ENCODE peak calls at places on chromosomes 11 and 22, in seven cellular contexts. N, M, V, A, C, G and F are unnamed samples.

GRCh38 chr11:24808173-24808572 is 311.3 kb downstream of the LUZP2 start:
- DNase-seq in V (no peak), G (no peak), C (no peak), N (no peak), A (no peak), M (no peak), F (no peak)

GRCh38 chr11:66694732-66695207 is 17.1 kb upstream of the RBM4B start:
- DNase-seq in M (peak; percentile 99), N (peak; percentile 94), C (peak; percentile 88), A (peak; percentile 96), V (peak; percentile 89), G (peak; percentile 85), F (peak; percentile 51)

GRCh38 chr11:1205121-1205986 is 17.5 kb upstream of the MUC5B start:
- DNase-seq in V (peak; percentile 69), M (no peak), C (no peak), N (no peak), G (no peak), A (no peak), F (no peak)

GRCh38 chr11:124081496-124081895 is 33.8 kb upstream of the VWA5A start:
- DNase-seq in A (no peak), N (no peak), C (no peak), V (no peak), G (no peak), M (no peak), F (no peak)

GRCh38 chr11:90434858-90435257 is 212.0 kb upstream of the CHORDC1 start:
- DNase-seq in V (no peak), N (peak; percentile 20), C (no peak), M (peak; percentile 56), A (no peak), G (no peak), F (no peak)

GRCh38 chr11:127105578-127105977 is 105.0 kb upstream of the KIRREL3 start:
- DNase-seq in C (no peak), V (no peak), N (no peak), M (no peak), A (no peak), G (no peak), F (no peak)

GRCh38 chr11:66471142-66471541 is 4.4 kb downstream of the PELI3 start:
- DNase-seq in G (no peak), A (no peak), V (no peak), M (no peak), C (no peak), N (no peak), F (no peak)

GRCh38 chr11:116099541-116099940 is 595.3 kb upstream of the CADM1 start:
- DNase-seq in V (no peak), N (no peak), C (no peak), G (no peak), M (no peak), A (no peak), F (no peak)

GRCh38 chr11:35962373-35963138 is 18.7 kb downstream of the LDLRAD3 start:
- DNase-seq in M (no peak), G (no peak), A (no peak), N (no peak), C (no peak), V (no peak), F (no peak)

GRCh38 chr11:92022499-92022898 is 202.1 kb upstream of the FAT3 start:
- DNase-seq in G (no peak), M (peak; percentile 33), A (no peak), N (no peak), V (no peak), C (no peak), F (no peak)

GRCh38 chr11:117816151-117816741 is 8.3 kb downstream of the FXYD2 start:
- DNase-seq in N (no peak), C (no peak), V (peak; percentile 59), A (peak; percentile 75), G (peak; percentile 34), M (peak; percentile 69), F (no peak)

GRCh38 chr11:126523441-126523840 is 168.0 kb downstream of the ST3GAL4 start:
- DNase-seq in V (no peak), N (no peak), G (no peak), C (no peak), M (no peak), A (no peak), F (no peak)

GRCh38 chr11:64379160-64379559 is 20.2 kb downstream of the RPS6KA4 start:
- DNase-seq in A (no peak), G (no peak), M (no peak), C (no peak), N (no peak), V (no peak), F (no peak)

GRCh38 chr22:43170131-43170480 is 16.8 kb downstream of the TTLL12 start:
- DNase-seq in G (no peak), M (no peak), C (no peak), A (no peak), N (no peak), V (peak; percentile 34), F (no peak)

GRCh38 chr22:29380032-29380781 is 8.2 kb downstream of the AP1B1 start:
- DNase-seq in C (no peak), N (no peak), M (peak; percentile 88), V (no peak), A (no peak), G (peak; percentile 50), F (no peak)

GRCh38 chr22:29377979-29378378 is 10.4 kb downstream of the AP1B1 start:
- DNase-seq in M (peak; percentile 93), A (peak; percentile 93), N (peak; percentile 90), V (no peak), G (peak; percentile 48), C (no peak), F (no peak)

GRCh38 chr22:29379258-29379657 is 9.1 kb downstream of the AP1B1 start:
- DNase-seq in V (no peak), A (no peak), N (no peak), M (no peak), G (no peak), C (no peak), F (no peak)

GRCh38 chr22:29382575-29383328 is 5.6 kb downstream of the AP1B1 start:
- DNase-seq in V (no peak), M (no peak), G (no peak), A (peak; percentile 78), C (no peak), N (no peak), F (no peak)

DNA sequence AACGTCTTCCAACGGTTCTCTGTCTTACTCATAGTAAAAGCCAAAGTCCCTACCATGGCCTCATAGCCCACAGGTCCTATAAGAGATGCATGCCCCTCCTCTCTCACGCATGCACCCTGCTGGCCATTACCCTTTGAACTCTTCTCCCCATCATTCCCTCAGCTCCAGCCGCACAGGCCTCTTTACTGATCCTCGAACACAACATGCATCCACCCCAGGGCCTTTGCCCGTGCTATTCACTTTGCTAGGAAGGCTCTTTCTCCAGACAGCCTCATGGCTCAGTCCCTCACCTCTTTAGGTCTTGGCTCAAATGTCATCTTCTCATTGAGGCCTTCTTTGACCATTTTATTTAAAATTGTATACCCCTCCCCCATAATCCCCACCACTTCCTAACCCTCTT is 7.5 kb downstream of the AP1B1 start:
- DNase-seq in C (no peak), V (no peak), G (no peak), A (no peak), N (no peak), M (no peak), F (no peak)
- H3K27ac ChIP-seq in C (no peak overlapping the region), V (no peak overlapping the region), G (peak overlapping the region; percentile 46), A (no peak overlapping the region), N (no peak overlapping the region), M (peak overlapping the region; percentile 88), F (no peak overlapping the region)

GRCh38 chr22:49965291-49966040 is 4.9 kb downstream of the PIM3 start:
- DNase-seq in G (no peak), V (peak; percentile 84), C (no peak), M (no peak), N (no peak), A (peak; percentile 23), F (no peak)

GRCh38 chr22:49968313-49968830 is 7.8 kb downstream of the PIM3 start:
- DNase-seq in G (no peak), A (no peak), N (no peak), V (peak; percentile 75), M (no peak), C (no peak), F (no peak)

GRCh38 chr22:49966041-49966715 is 5.6 kb downstream of the PIM3 start:
- DNase-seq in G (no peak), V (no peak), C (no peak), A (no peak), N (no peak), M (no peak), F (no peak)

GRCh38 chr22:49967333-49968241 is 7.0 kb downstream of the PIM3 start:
- DNase-seq in A (peak; percentile 70), V (peak; percentile 87), C (peak; percentile 51), M (no peak), N (peak; percentile 16), G (no peak), F (no peak)

GRCh38 chr22:49966716-49967332 is 6.3 kb downstream of the PIM3 start:
- DNase-seq in C (no peak), M (no peak), V (peak; percentile 94), N (no peak), G (no peak), A (peak; percentile 41), F (no peak)
- H3K27ac ChIP-seq in C (no peak overlapping the region), M (no peak overlapping the region), V (peak overlapping the region; percentile 95), N (peak overlapping the region; percentile 92), G (peak overlapping the region; percentile 92), A (peak overlapping the region; percentile 68), F (peak overlapping the region; percentile 88)

DNA sequence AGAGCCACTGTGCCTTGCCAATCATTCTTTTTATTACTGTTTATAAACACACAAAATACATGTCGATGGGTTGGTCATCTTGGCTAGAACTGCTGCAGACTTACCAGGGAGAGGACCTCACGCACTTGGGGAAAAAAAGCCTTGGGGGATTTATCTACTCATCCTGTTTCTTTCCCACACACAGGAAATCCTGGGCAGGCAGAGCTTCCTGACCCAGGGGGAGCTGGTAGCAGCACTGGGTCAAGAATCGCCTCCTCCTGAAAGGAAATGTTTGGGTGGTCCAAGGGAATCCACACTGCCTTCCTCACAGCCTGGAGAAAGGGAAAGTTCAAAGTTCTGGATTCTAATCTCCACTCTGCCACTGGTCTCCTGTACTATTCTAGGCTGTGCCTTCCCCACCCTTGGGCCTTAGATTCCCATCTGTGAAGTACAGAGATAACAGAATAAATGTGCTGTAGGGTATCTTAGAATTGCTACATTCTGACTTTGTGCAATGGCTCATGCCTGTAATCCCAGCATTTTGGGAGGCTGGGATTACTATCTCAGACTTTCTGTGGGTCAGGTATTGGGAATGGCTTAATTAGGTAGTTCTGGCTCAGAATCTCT is 31.2 kb upstream of the SMTN start:
- DNase-seq in C (no peak), N (no peak), G (no peak), M (no peak), V (no peak), A (no peak), F (no peak)
- H3K27ac ChIP-seq in C (no peak overlapping the region), N (no peak overlapping the region), G (no peak overlapping the region), M (no peak overlapping the region), V (no peak overlapping the region), A (no peak overlapping the region), F (no peak overlapping the region)

GRCh38 chr11:95913830-95914229 is 10.1 kb downstream of the MTMR2 start:
- DNase-seq in M (no peak), A (no peak), N (no peak), V (no peak), G (no peak), C (no peak), F (no peak)

GRCh38 chr11:95908826-95909225 is 15.1 kb downstream of the MTMR2 start:
- DNase-seq in C (no peak), A (no peak), N (no peak), M (no peak), G (no peak), V (no peak), F (no peak)

GRCh38 chr11:95912902-95913560 is 10.9 kb downstream of the MTMR2 start:
- DNase-seq in V (no peak), M (peak; percentile 47), A (no peak), C (no peak), G (no peak), N (no peak), F (no peak)

GRCh38 chr11:95911369-95911759 is 12.5 kb downstream of the MTMR2 start:
- DNase-seq in M (no peak), A (no peak), V (no peak), C (no peak), N (no peak), G (no peak), F (no peak)

GRCh38 chr11:95910638-95911368 is 13.1 kb downstream of the MTMR2 start:
- DNase-seq in G (no peak), A (no peak), M (no peak), V (no peak), N (no peak), C (no peak), F (no peak)
- H3K27ac ChIP-seq in G (no peak overlapping the region), A (no peak overlapping the region), M (no peak overlapping the region), V (no peak overlapping the region), N (no peak overlapping the region), C (no peak overlapping the region), F (no peak overlapping the region)